ENCODE peak calls at places on chromosomes 11 and 22, in nine cellular contexts. F, W, E, H, A, M, Y, B and G are unnamed samples.

GRCh38 chr22:33920927-33921575 is 775 bp upstream of the LARGE1 start:
- DNase-seq in F (peak; percentile 96), W (peak; percentile 91), E (peak; percentile 98), H (peak; percentile 96), A (peak; percentile 51), M (peak; percentile 100), Y (peak; percentile 81), B (peak; percentile 85), G (peak; percentile 56)

GRCh38 chr11:113022267-113022666 is 61.0 kb downstream of the NCAM1 start:
- DNase-seq in F (no peak), W (no peak), E (no peak), H (no peak), A (no peak), M (no peak), Y (no peak), B (no peak), G (no peak)

GRCh38 chr11:12234216-12234615 is 123.8 kb downstream of the MICAL2 start:
- DNase-seq in F (no peak), W (no peak), E (no peak), H (no peak), A (no peak), M (no peak), Y (no peak), B (no peak), G (no peak)

GRCh38 chr11:73883856-73884255 is 7.1 kb downstream of the PAAF1 start:
- DNase-seq in F (no peak), W (no peak), E (no peak), H (no peak), A (no peak), M (no peak), Y (no peak), B (no peak), G (no peak)

GRCh38 chr11:114610550-114610949 is 15.0 kb upstream of the NXPE4 start:
- DNase-seq in F (no peak), W (no peak), E (no peak), H (no peak), A (no peak), M (no peak), Y (no peak), B (no peak), G (no peak)

GRCh38 chr22:30396871-30397655 is at the start of gene SEC14L2:
- DNase-seq in F (peak; percentile 68), W (peak; percentile 19), E (peak; percentile 74), H (peak; percentile 74), A (peak; percentile 37), M (peak; percentile 41), Y (peak; percentile 53), B (peak; percentile 49), G (peak; percentile 51)

GRCh38 chr22:40855104-40855959 is 1.1 kb downstream of the ST13 start:
- DNase-seq in F (no peak), W (no peak), E (no peak), H (no peak), A (no peak), M (no peak), Y (no peak), B (no peak), G (no peak)

GRCh38 chr11:2691991-2692841 is 7.6 kb downstream of the KCNQ1OT1 start:
- DNase-seq in F (no peak), W (no peak), E (no peak), H (peak; percentile 30), A (no peak), M (no peak), Y (no peak), B (no peak), G (no peak)

GRCh38 chr11:59614277-59615131 is 1.1 kb downstream of the OSBP start:
- DNase-seq in F (no peak), W (no peak), E (no peak), H (peak; percentile 7), A (no peak), M (no peak), Y (no peak), B (no peak), G (no peak)

GRCh38 chr11:16612801-16613400 is 125.5 kb upstream of the C11orf58 start:
- DNase-seq in F (no peak), W (no peak), E (no peak), H (peak; percentile 20), A (no peak), M (peak; percentile 20), Y (no peak), B (no peak), G (no peak)

GRCh38 chr11:130650456-130651068 is 202.1 kb downstream of the ADAMTS15 start:
- DNase-seq in F (no peak), W (no peak), E (no peak), H (no peak), A (no peak), M (no peak), Y (no peak), B (no peak), G (no peak)

GRCh38 chr11:130070829-130071205 is 1.1 kb downstream of the APLP2 start:
- DNase-seq in F (no peak), W (no peak), E (no peak), H (no peak), A (no peak), M (peak; percentile 36), Y (no peak), B (no peak), G (no peak)

GRCh38 chr11:126102436-126102894 is 39.8 kb upstream of the CDON start:
- DNase-seq in F (no peak), W (no peak), E (peak; percentile 37), H (no peak), A (no peak), M (no peak), Y (no peak), B (no peak), G (no peak)

GRCh38 chr22:23242473-23243001 is 62.2 kb downstream of the BCR start:
- DNase-seq in F (no peak), W (no peak), E (no peak), H (peak; percentile 65), A (no peak), M (no peak), Y (no peak), B (no peak), G (no peak)

GRCh38 chr22:46111645-46112306 is 38.5 kb upstream of the PPARA start:
- DNase-seq in F (no peak), W (no peak), E (no peak), H (no peak), A (no peak), M (no peak), Y (no peak), B (no peak), G (no peak)

GRCh38 chr11:120020486-120020885 is 117.4 kb downstream of the TRIM29 start:
- DNase-seq in F (no peak), W (no peak), E (no peak), H (no peak), A (no peak), M (no peak), Y (no peak), B (no peak), G (no peak)

GRCh38 chr11:897226-898159 is 13.1 kb downstream of the CHID1 start:
- DNase-seq in F (no peak), W (no peak), E (no peak), H (no peak), A (no peak), M (no peak), Y (no peak), B (no peak), G (no peak)

GRCh38 chr11:77471520-77472234 is 2.2 kb downstream of the PAK1 start:
- DNase-seq in F (peak; percentile 87), W (no peak), E (peak; percentile 90), H (peak; percentile 34), A (no peak), M (peak; percentile 51), Y (no peak), B (no peak), G (no peak)

GRCh38 chr22:47600791-47601400 is 838.4 kb downstream of the TBC1D22A start:
- DNase-seq in F (no peak), W (no peak), E (no peak), H (no peak), A (no peak), M (no peak), Y (no peak), B (no peak), G (no peak)

GRCh38 chr11:12272821-12273617 is 104.4 kb upstream of the PARVA start:
- DNase-seq in F (no peak), W (no peak), E (no peak), H (no peak), A (no peak), M (no peak), Y (no peak), B (no peak), G (no peak)

GRCh38 chr11:106021181-106021966 is 666 bp downstream of the MSANTD4 start:
- DNase-seq in F (peak; percentile 1), W (no peak), E (no peak), H (no peak), A (no peak), M (no peak), Y (no peak), B (no peak), G (no peak)

GRCh38 chr11:116114198-116114651 is 610.0 kb upstream of the CADM1 start:
- DNase-seq in F (no peak), W (no peak), E (no peak), H (no peak), A (no peak), M (no peak), Y (no peak), B (no peak), G (no peak)

GRCh38 chr22:47129902-47130301 is 367.5 kb downstream of the TBC1D22A start:
- DNase-seq in F (peak; percentile 95), W (no peak), E (peak; percentile 48), H (no peak), A (no peak), M (no peak), Y (no peak), B (no peak), G (no peak)

GRCh38 chr11:126468102-126468521 is 112.6 kb downstream of the ST3GAL4 start:
- DNase-seq in F (no peak), W (no peak), E (no peak), H (no peak), A (no peak), M (no peak), Y (no peak), B (no peak), G (no peak)

GRCh38 chr11:10564692-10565318 is 3.7 kb downstream of the LYVE1 start:
- DNase-seq in F (no peak), W (no peak), E (no peak), H (no peak), A (no peak), M (no peak), Y (no peak), B (no peak), G (no peak)

GRCh38 chr11:61494341-61495038 is 14.1 kb upstream of the LRRC10B start:
- DNase-seq in F (no peak), W (no peak), E (no peak), H (no peak), A (no peak), M (no peak), Y (no peak), B (no peak), G (no peak)

GRCh38 chr11:31874631-31875191 is 63.6 kb upstream of the PAX6 start:
- DNase-seq in F (no peak), W (no peak), E (no peak), H (no peak), A (no peak), M (no peak), Y (no peak), B (no peak), G (no peak)

GRCh38 chr11:88553204-88553603 is 215.7 kb upstream of the CTSC start:
- DNase-seq in F (no peak), W (no peak), E (no peak), H (no peak), A (no peak), M (no peak), Y (no peak), B (no peak), G (no peak)

GRCh38 chr11:68077617-68078592 is 39.1 kb downstream of the TCIRG1 start:
- DNase-seq in F (no peak), W (no peak), E (no peak), H (no peak), A (no peak), M (no peak), Y (no peak), B (no peak), G (no peak)

GRCh38 chr11:84747871-84748270 is 879.3 kb downstream of the DLG2 start:
- DNase-seq in F (no peak), W (no peak), E (no peak), H (no peak), A (no peak), M (no peak), Y (no peak), B (no peak), G (no peak)

GRCh38 chr11:11027271-11027670 is 169.4 kb upstream of the ZBED5 start:
- DNase-seq in F (no peak), W (peak; percentile 71), E (no peak), H (no peak), A (no peak), M (no peak), Y (no peak), B (no peak), G (no peak)